ENCODE peak calls at places on chromosomes 16 and 17, in six cellular contexts. One of them, this sample, is unnamed.

GRCh38 chr17:14157822-14158221 is 78.8 kb downstream of the CDRT15 start:
- DNase-seq in body of pancreas: no peak
- DNase-seq in stomach: no peak
- DNase-seq in vagina: no peak
- DNase-seq in HepG2: no peak
- DNase-seq in tibial nerve: no peak
- DNase-seq in this sample: no peak

GRCh38 chr17:66493283-66494019 is 191.0 kb downstream of the PRKCA start:
- DNase-seq in body of pancreas: no peak
- DNase-seq in vagina: no peak
- DNase-seq in tibial nerve: no peak
- DNase-seq in stomach: no peak
- DNase-seq in HepG2: no peak
- DNase-seq in this sample: no peak

GRCh38 chr16:586645-587590 is 2.9 kb upstream of the RAB40C start:
- DNase-seq in tibial nerve: no peak
- DNase-seq in HepG2: no peak
- DNase-seq in stomach: no peak
- DNase-seq in vagina: no peak
- DNase-seq in body of pancreas: peak; percentile 79
- DNase-seq in this sample: no peak

GRCh38 chr16:5605404-5605803 is 507.8 kb upstream of the EEF2KMT start:
- DNase-seq in stomach: no peak
- DNase-seq in tibial nerve: no peak
- DNase-seq in HepG2: no peak
- DNase-seq in vagina: no peak
- DNase-seq in body of pancreas: no peak
- DNase-seq in this sample: no peak

GRCh38 chr17:40596261-40596919 is 31.1 kb upstream of the CCR7 start:
- DNase-seq in tibial nerve: no peak
- DNase-seq in vagina: no peak
- DNase-seq in body of pancreas: no peak
- DNase-seq in stomach: no peak
- DNase-seq in HepG2: peak; percentile 62
- DNase-seq in this sample: no peak

GRCh38 chr17:16932156-16932555 is 39.8 kb downstream of the TNFRSF13B start:
- DNase-seq in stomach: no peak
- DNase-seq in body of pancreas: no peak
- DNase-seq in HepG2: no peak
- DNase-seq in vagina: no peak
- DNase-seq in tibial nerve: no peak
- DNase-seq in this sample: no peak

GRCh38 chr17:55437165-55437605 is 15.6 kb upstream of the MMD start:
- DNase-seq in vagina: no peak
- DNase-seq in body of pancreas: no peak
- DNase-seq in stomach: no peak
- DNase-seq in tibial nerve: no peak
- DNase-seq in HepG2: no peak
- DNase-seq in this sample: no peak

GRCh38 chr16:48479955-48480354 is 94.7 kb upstream of the SIAH1 start:
- DNase-seq in vagina: no peak
- DNase-seq in tibial nerve: no peak
- DNase-seq in stomach: no peak
- DNase-seq in body of pancreas: no peak
- DNase-seq in HepG2: peak; percentile 74
- DNase-seq in this sample: no peak

GRCh38 chr17:79033046-79033616 is 9.2 kb downstream of the C1QTNF1 start:
- DNase-seq in HepG2: no peak
- DNase-seq in body of pancreas: no peak
- DNase-seq in stomach: no peak
- DNase-seq in vagina: no peak
- DNase-seq in tibial nerve: no peak
- DNase-seq in this sample: no peak

GRCh38 chr16:64475627-64476351 is 646.1 kb downstream of the CDH11 start:
- DNase-seq in tibial nerve: no peak
- DNase-seq in HepG2: no peak
- DNase-seq in vagina: no peak
- DNase-seq in stomach: no peak
- DNase-seq in body of pancreas: no peak
- DNase-seq in this sample: no peak

GRCh38 chr16:3021449-3022207 is 1.5 kb downstream of the TNFRSF12A start:
- DNase-seq in HepG2: peak; percentile 68
- DNase-seq in tibial nerve: peak; percentile 56
- DNase-seq in vagina: no peak
- DNase-seq in stomach: peak; percentile 80
- DNase-seq in body of pancreas: peak; percentile 88
- DNase-seq in this sample: peak; percentile 88
- TF ChIP-seq POLR2A in HepG2: no peak
- TF ChIP-seq POLR2A in tibial nerve: no peak
- TF ChIP-seq POLR2A in vagina: no peak
- TF ChIP-seq POLR2A in stomach: no peak
- TF ChIP-seq POLR2A in body of pancreas: no peak
- TF ChIP-seq POLR2A in this sample: no peak

GRCh38 chr17:48429156-48429555 is 858 bp downstream of the SKAP1 start:
- DNase-seq in vagina: no peak
- DNase-seq in body of pancreas: no peak
- DNase-seq in HepG2: no peak
- DNase-seq in stomach: no peak
- DNase-seq in tibial nerve: no peak
- DNase-seq in this sample: no peak
- H3K4me3 ChIP-seq in vagina: no peak overlapping the region
- H3K4me3 ChIP-seq in body of pancreas: no peak overlapping the region
- H3K4me3 ChIP-seq in HepG2: no peak overlapping the region
- H3K4me3 ChIP-seq in stomach: peak overlapping the region; percentile 34
- H3K4me3 ChIP-seq in tibial nerve: no peak overlapping the region
- H3K4me3 ChIP-seq in this sample: no peak overlapping the region

GRCh38 chr16:81615411-81615810 is 163.7 kb upstream of the PLCG2 start:
- DNase-seq in tibial nerve: no peak
- DNase-seq in vagina: no peak
- DNase-seq in stomach: no peak
- DNase-seq in body of pancreas: no peak
- DNase-seq in HepG2: no peak
- DNase-seq in this sample: no peak
- H3K4me1 ChIP-seq in tibial nerve: no peaks in the 10 kb centered on the region
- H3K4me1 ChIP-seq in vagina: peaks cover 85% of the 10 kb centered on the region
- H3K4me1 ChIP-seq in stomach: peaks cover 31% of the 10 kb centered on the region
- H3K4me1 ChIP-seq in body of pancreas: no peaks in the 10 kb centered on the region
- H3K4me1 ChIP-seq in HepG2: no peaks in the 10 kb centered on the region
- H3K4me1 ChIP-seq in this sample: peaks cover 25% of the 10 kb centered on the region

DNA sequence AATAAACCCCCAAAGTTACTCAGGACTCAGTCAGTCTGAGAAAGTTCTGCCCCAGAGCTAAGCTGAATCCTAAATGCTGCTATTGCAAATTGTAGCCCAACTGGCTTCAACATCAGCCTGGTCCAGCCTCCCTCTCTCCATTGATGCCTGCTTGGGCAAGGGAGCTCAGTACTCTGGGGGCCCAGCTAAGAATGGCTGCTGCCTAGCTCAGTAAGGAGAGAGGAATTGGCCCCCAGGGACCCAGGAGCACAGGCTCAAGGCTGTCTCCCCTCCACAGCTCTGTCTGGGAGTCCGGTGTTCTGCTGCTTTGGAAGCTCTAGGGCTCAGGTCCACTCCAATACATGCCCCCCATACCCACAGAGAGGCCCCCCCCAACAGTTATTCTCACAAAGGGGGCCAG is 1.6 kb downstream of the UNC119 start:
- DNase-seq in stomach: no peak
- DNase-seq in HepG2: no peak
- DNase-seq in body of pancreas: no peak
- DNase-seq in vagina: no peak
- DNase-seq in tibial nerve: no peak
- DNase-seq in this sample: no peak
- TF ChIP-seq POLR2A in stomach: no peak
- TF ChIP-seq POLR2A in HepG2: no peak
- TF ChIP-seq POLR2A in body of pancreas: no peak
- TF ChIP-seq POLR2A in vagina: no peak
- TF ChIP-seq POLR2A in tibial nerve: no peak
- TF ChIP-seq POLR2A in this sample: no peak

DNA sequence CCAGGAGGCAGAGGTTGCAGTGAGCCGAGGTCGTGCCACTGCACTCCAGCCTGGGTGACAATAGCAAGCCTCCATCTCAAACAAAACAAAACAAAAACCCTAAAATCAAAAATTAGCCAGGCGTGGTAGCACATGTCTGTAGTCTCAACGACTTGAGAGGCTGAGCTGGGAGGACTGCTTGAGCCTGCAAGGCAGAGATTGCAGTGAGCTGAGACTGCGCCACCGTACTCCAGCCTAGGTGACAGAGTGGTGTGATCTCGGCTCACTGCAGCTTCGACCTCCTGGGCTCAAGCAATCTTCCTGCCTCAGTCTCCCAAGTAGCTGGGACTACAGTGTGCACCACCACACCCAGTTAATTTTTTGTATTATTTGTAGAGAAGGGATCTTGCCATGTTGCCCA is 87.6 kb downstream of the MYH11 start:
- DNase-seq in tibial nerve: no peak
- DNase-seq in vagina: no peak
- DNase-seq in stomach: no peak
- DNase-seq in body of pancreas: no peak
- DNase-seq in HepG2: no peak
- DNase-seq in this sample: no peak
- H3K4me3 ChIP-seq in tibial nerve: no peak overlapping the region
- H3K4me3 ChIP-seq in vagina: no peak overlapping the region
- H3K4me3 ChIP-seq in stomach: no peak overlapping the region
- H3K4me3 ChIP-seq in body of pancreas: no peak overlapping the region
- H3K4me3 ChIP-seq in HepG2: no peak overlapping the region
- H3K4me3 ChIP-seq in this sample: no peak overlapping the region

GRCh38 chr16:2774161-2774891 is 2.8 kb downstream of the ELOB start:
- DNase-seq in stomach: no peak
- DNase-seq in vagina: no peak
- DNase-seq in HepG2: no peak
- DNase-seq in tibial nerve: no peak
- DNase-seq in body of pancreas: no peak
- DNase-seq in this sample: no peak
- H3K4me1 ChIP-seq in stomach: peaks cover 31% of the 10 kb centered on the region
- H3K4me1 ChIP-seq in vagina: peaks cover 68% of the 10 kb centered on the region
- H3K4me1 ChIP-seq in HepG2: peaks cover 25% of the 10 kb centered on the region
- H3K4me1 ChIP-seq in tibial nerve: no peaks in the 10 kb centered on the region
- H3K4me1 ChIP-seq in body of pancreas: peaks cover 27% of the 10 kb centered on the region
- H3K4me1 ChIP-seq in this sample: peaks cover 31% of the 10 kb centered on the region

GRCh38 chr17:45296833-45297124 is 20.0 kb downstream of the MAP3K14 start:
- DNase-seq in tibial nerve: no peak
- DNase-seq in stomach: no peak
- DNase-seq in vagina: no peak
- DNase-seq in HepG2: no peak
- DNase-seq in body of pancreas: peak; percentile 43
- DNase-seq in this sample: no peak

GRCh38 chr17:45299311-45299710 is 17.5 kb downstream of the MAP3K14 start:
- DNase-seq in tibial nerve: no peak
- DNase-seq in vagina: no peak
- DNase-seq in body of pancreas: no peak
- DNase-seq in HepG2: no peak
- DNase-seq in stomach: no peak
- DNase-seq in this sample: peak; percentile 55

GRCh38 chr17:45296003-45296832 is 20.6 kb downstream of the MAP3K14 start:
- DNase-seq in vagina: no peak
- DNase-seq in body of pancreas: no peak
- DNase-seq in HepG2: no peak
- DNase-seq in stomach: no peak
- DNase-seq in tibial nerve: no peak
- DNase-seq in this sample: peak; percentile 65

GRCh38 chr17:45300060-45300751 is 16.6 kb downstream of the MAP3K14 start:
- DNase-seq in body of pancreas: no peak
- DNase-seq in vagina: no peak
- DNase-seq in HepG2: no peak
- DNase-seq in stomach: no peak
- DNase-seq in tibial nerve: no peak
- DNase-seq in this sample: no peak

DNA sequence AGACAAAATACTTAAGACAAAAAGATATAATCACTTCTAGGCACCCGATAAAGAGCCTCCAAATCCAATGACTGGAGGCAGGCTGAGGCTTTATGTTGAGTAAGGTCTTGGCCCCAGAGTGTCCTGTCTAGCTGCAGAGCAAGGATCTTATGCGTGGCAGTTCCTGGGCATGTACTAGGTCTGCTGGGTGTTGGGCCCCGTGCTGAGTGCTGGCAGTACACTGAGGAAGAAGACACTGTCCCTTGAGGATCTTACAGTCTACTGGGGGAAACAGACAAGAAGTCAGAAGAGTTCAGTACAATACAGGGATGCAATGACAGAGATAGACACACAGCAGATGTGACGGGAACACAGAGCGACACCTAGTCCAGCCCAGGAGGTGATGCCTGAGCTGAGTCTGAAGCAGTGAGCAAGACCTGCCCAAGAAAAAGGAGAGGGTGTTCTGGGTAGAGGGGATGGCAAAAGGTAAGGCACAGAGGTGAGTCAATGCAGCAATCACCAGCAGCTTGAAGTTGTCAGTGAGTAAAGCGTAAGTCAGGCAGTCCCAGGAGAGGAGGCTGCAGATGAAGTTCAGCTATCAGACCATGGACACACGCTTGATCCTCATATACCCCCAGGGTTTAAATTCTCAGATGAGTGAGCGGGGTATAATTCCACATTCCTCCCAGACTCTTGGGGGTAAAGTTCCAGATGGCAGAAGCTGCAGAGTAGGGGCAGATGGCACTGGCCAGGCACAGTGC is 18.1 kb downstream of the MAP3K14 start:
- DNase-seq in body of pancreas: no peak
- DNase-seq in HepG2: no peak
- DNase-seq in vagina: no peak
- DNase-seq in tibial nerve: no peak
- DNase-seq in stomach: no peak
- DNase-seq in this sample: no peak
- TF ChIP-seq POLR2A in body of pancreas: no peak
- TF ChIP-seq POLR2A in HepG2: no peak
- TF ChIP-seq POLR2A in vagina: no peak
- TF ChIP-seq POLR2A in tibial nerve: no peak
- TF ChIP-seq POLR2A in stomach: no peak
- TF ChIP-seq POLR2A in this sample: no peak

GRCh38 chr17:28999216-28999615 is 6.6 kb downstream of the SEZ6 start:
- DNase-seq in stomach: no peak
- DNase-seq in body of pancreas: no peak
- DNase-seq in vagina: no peak
- DNase-seq in HepG2: no peak
- DNase-seq in tibial nerve: no peak
- DNase-seq in this sample: no peak
- H3K4me3 ChIP-seq in stomach: no peak overlapping the region
- H3K4me3 ChIP-seq in body of pancreas: no peak overlapping the region
- H3K4me3 ChIP-seq in vagina: no peak overlapping the region
- H3K4me3 ChIP-seq in HepG2: no peak overlapping the region
- H3K4me3 ChIP-seq in tibial nerve: no peak overlapping the region
- H3K4me3 ChIP-seq in this sample: no peak overlapping the region

GRCh38 chr16:88894681-88895300 is 28.3 kb upstream of the PABPN1L start:
- DNase-seq in HepG2: no peak
- DNase-seq in body of pancreas: no peak
- DNase-seq in vagina: no peak
- DNase-seq in stomach: no peak
- DNase-seq in tibial nerve: no peak
- DNase-seq in this sample: no peak
- H3K4me1 ChIP-seq in HepG2: no peaks in the 10 kb centered on the region
- H3K4me1 ChIP-seq in body of pancreas: no peaks in the 10 kb centered on the region
- H3K4me1 ChIP-seq in vagina: no peaks in the 10 kb centered on the region
- H3K4me1 ChIP-seq in stomach: no peaks in the 10 kb centered on the region
- H3K4me1 ChIP-seq in tibial nerve: no peaks in the 10 kb centered on the region
- H3K4me1 ChIP-seq in this sample: peaks cover 8% of the 10 kb centered on the region

This sample was measured in heart left ventricle.